ENCODE peak calls at places on chromosomes 2 and 18, in four cellular contexts. N is GM12878, A is H1, V is HepG2. B is an unnamed sample.

GRCh38 chr2:214706986-214707385 is 102.5 kb downstream of the BARD1 start:
- DNase-seq in A (no peak), V (no peak), N (no peak), B (peak; percentile 7)

GRCh38 chr2:172098287-172098649 is 4.4 kb downstream of the DLX2 start:
- DNase-seq in A (no peak), V (no peak), N (no peak), B (peak; percentile 16)

GRCh38 chr2:37870829-37871228 is 54.3 kb upstream of the RMDN2 start:
- DNase-seq in N (no peak), V (no peak), A (no peak), B (peak; percentile 66)

GRCh38 chr2:57204364-57204763 is 842.2 kb upstream of the VRK2 start:
- DNase-seq in V (no peak), N (no peak), A (no peak), B (no peak)

GRCh38 chr2:237952851-237953250 is 14.0 kb upstream of the UBE2F start:
- DNase-seq in N (no peak), V (no peak), A (no peak), B (no peak)

GRCh38 chr2:134764164-134764563 is 45.4 kb upstream of the TMEM163 start:
- DNase-seq in N (no peak), V (no peak), A (no peak), B (no peak)

GRCh38 chr2:189115126-189115525 is 64.4 kb downstream of the COL5A2 start:
- DNase-seq in N (no peak), A (no peak), V (no peak), B (no peak)

GRCh38 chr18:44943201-44943881 is 262.7 kb downstream of the SETBP1 start:
- DNase-seq in N (no peak), A (peak; percentile 39), V (no peak), B (no peak)

GRCh38 chr2:176188218-176188968 is at the start of gene HOXD1:
- DNase-seq in V (peak; percentile 71), N (no peak), A (no peak), B (peak; percentile 95)

GRCh38 chr2:160351978-160352377 is 141.6 kb downstream of the RBMS1 start:
- DNase-seq in A (no peak), V (no peak), N (no peak), B (no peak)

GRCh38 chr18:21242141-21243040 is at the start of gene GREB1L:
- DNase-seq in V (peak; percentile 16), A (no peak), N (no peak), B (peak; percentile 57)

GRCh38 chr18:48002933-48003365 is 72.5 kb upstream of the SMAD2 start:
- DNase-seq in N (no peak), V (no peak), A (no peak), B (no peak)
- TF ChIP-seq TCF12 in N (no peak), V (no peak), A (no peak), B (peak; percentile 64)

DNA sequence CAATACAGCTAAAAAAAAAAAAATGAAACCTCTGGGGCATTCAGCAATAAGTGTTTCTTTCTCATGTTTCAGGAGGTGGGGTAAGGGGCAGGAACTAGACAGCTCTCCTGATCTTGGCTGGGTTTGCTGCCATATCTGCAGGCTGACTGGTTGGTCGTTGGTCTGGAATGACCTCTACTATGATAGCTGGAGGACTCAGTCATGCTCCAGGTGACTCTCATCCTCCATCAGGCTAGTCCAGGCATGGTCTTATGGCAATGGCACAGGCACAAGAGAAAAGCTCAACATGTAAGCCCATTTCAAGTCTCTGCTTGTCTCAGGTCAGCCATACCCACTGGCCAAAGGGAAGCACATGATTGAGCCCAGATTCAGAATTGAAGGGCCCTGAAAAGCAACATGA is 9.5 kb upstream of the SLC1A4 start:
- DNase-seq in A (no peak), N (no peak), V (no peak), B (no peak)
- TF ChIP-seq TCF12 in A (no peak), N (no peak), V (no peak), B (no peak)

DNA sequence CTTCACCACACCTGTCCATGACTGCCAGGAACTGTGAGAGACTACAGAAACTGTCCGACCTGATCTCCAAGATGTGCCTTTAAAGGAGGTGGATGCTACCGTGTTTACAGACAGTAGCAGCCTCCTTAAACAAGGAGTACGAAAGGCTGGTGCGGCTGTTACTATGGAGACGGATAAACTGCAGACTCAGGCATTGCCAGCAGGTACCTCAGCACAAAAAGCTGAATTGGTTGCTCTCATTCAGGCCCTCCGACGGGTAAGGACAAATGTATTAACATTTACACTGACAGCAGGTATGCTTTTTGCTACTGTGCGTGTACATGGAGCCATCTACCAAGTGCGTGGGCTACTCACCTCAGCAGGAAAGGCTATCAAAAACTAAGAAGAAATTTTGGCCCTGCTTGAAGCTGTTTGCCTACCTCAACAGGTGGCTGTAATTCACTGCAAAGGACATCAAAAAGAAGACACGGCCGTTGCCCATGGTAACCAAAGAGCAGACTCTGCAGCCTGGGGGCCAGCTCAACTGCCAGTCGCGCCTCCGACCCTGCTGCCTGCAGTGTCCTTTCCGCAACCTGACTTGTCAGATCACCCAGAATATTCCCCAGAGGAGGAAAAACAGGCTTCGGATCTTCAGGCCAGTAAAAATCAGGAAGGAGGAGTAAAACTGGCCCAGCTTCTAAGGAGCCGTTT is 30.9 kb downstream of the SKA1 start:
- DNase-seq in A (no peak), V (no peak), N (no peak), B (no peak)
- TF ChIP-seq TCF12 in A (no peak), V (no peak), N (no peak), B (no peak)

DNA sequence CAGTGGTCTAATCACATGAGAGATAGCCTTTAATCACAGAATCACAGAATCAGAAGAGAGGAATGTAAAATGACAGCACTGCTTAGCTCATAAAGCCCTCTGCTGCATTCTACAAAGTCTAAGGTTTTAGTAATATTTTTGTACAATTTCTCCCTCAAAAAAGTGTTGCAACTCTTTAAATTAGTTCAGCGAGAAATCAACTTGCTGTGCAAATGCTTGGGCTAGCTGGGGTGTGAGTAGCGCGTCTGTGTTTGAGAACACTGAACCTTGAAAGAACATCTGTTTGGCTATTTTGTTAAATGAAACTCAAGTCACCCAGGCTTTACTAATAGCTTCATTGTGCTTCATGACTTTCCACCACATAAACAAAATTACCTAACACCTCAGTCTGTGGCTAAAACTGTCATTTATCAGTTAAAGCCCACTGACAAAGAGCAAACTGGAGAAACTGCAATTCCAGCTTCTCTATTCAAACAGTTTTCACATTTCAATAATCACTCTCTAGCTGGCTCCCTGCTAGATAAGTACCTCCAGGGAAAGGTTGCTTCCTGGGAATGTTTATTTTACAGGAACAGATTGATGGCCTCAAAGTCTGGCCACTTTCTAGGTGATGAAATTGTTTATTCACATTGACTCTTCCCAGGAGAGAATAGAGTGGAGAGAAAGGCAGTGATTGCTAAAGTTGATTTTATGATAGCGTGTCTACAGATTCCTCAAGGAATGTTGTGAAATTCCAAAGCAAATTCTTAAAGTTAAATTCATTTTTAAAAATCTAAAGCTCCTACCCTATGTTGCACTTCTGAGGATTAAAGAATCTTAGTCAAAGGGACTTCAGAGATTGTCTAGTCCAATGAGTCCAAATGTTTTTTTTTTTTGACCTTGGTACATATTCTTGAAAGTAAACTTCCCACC is 36.0 kb upstream of the STAT1 start:
- DNase-seq in A (no peak), N (peak; percentile 16), V (peak; percentile 76), B (no peak)
- TF ChIP-seq TCF12 in A (no peak), N (peak; percentile 53), V (no peak), B (no peak)

DNA sequence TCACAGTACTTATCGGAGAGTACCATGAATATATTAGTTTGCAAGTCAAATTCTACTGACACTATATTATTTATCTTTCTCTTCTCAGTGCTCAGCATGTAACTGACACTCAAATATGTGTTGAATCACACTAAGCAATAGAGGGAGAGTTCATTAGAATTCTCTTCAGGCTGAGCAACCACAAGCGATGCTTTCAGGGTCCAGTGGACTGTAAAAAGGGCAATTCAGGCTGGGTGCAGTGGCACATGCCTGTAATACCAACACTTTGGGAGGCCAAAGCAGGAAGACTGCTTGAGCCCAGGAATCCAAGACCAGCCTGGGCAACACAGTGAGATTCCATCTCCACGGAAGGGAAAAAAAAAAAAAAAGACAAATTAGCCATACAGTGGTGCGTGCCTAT is 16.3 kb downstream of the PDE6D start:
- DNase-seq in N (no peak), V (no peak), A (no peak), B (no peak)
- TF ChIP-seq TCF12 in N (no peak), V (no peak), A (no peak), B (no peak)

DNA sequence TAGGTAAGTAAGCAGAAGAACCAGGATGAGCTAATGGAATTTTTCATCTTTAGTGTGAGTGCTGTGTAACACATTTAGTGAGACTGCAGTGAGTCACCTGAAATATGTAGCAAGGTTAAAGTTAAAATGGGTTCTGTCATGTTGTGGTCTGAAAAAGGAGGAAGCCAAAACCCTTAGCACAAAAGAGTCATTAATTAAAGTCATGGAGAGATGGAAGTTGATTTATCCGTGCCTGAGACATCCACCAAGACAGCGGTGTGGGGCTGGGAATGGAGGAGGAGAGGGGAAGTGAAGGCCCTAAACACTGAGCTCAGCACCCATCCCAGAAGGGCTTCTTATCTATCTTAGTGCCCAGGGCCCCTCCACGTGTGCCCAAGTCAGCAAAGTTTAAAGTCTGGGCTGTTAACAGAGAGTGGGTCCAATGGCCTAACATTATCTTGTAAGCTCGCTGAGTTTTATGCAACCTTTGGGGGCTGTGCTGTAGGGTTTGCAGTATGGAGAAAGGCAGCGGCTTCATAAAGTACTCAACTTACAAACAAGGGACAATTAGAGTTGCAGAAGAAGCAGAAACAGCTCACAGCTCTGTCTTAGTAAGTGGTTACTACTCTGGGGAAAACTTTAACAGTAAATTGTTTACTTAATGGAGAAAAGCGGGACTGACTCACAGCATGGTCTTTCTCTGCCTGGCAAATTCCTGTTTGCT is 9.3 kb downstream of the ENOSF1 start:
- DNase-seq in V (peak; percentile 79), N (no peak), A (no peak), B (no peak)
- TF ChIP-seq TCF12 in V (no peak), N (no peak), A (no peak), B (peak; percentile 95)

DNA sequence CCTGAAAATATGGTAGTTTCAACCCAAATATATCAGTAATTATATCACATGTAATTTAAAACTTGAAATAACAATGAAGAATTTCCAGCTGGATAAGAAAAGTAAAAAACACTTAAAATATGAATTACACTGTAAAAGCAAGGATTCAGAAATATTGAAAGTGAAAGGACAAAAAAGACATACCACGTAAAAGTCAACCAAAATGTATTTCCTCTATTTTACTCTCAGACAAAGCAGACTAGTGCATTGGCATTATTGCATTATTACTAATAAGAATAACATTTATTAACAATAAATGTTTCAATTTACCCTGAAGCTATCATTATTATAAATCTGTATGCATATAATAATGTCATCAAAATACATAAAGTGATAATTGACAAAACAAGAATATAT is 445.1 kb upstream of the TRIB2 start:
- DNase-seq in A (no peak), V (no peak), N (no peak), B (no peak)
- TF ChIP-seq TCF12 in A (no peak), V (no peak), N (no peak), B (no peak)

GRCh38 chr2:239879423-239880084 is 145.6 kb downstream of the NDUFA10 start:
- DNase-seq in A (no peak), V (no peak), N (no peak), B (peak; percentile 48)
- TF ChIP-seq TCF12 in A (no peak), V (no peak), N (no peak), B (no peak)

DNA sequence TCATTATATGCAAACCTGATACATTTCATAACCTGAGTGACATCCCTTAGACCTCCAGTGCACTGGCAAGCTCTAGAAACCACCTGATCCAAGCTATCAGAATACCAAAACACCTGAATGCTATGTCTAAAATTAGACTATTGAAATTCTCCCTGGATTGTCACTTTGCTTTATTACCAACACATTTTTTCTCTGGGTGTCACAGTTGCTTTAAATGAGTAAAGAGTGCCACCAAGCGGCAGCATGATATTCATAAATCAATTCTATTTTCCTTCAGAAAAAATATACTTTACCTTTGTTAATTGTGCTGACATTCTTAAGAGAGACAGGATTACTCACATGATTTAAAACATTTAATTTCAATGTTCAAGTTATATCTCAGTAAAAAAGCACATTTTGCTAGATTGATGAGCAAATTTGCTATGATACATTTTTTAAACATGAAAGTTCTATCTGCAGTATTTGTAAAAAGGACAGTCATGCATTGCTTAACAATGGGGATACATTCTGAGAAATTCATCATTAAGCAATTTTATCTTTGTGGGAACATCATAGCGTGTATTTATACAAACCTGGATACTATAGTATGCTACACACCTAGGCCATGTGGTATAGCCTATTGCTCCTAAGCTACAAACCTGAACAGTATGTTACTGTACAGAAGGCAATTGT is 338.4 kb upstream of the SLC39A10 start:
- DNase-seq in V (peak; percentile 41), A (no peak), N (no peak), B (peak; percentile 48)
- TF ChIP-seq TCF12 in V (no peak), A (no peak), N (no peak), B (no peak)

B was measured in SK-N-SH.